ENCODE peak calls at places on chromosome 12, in four cellular contexts. One of them, this sample, is unnamed.
A peak's percentile ranks its signal among the peaks of the same experiment; 100 is the strongest.

GRCh38 chr12:49951411-49952105 is 1.0 kb downstream of the AQP2 start:
- DNase-seq in stimulated activated naive B cell treated with anti-CD40 and anti-IgM and Interleukin-4, amounts not matched to agents 10 μg/mL and 1 μg/mL and 100 μg/mL, for 72 hours: no peak
- DNase-seq in keratinocyte: no peak
- DNase-seq in nephron progenitor cell: no peak
- DNase-seq in this sample: no peak

GRCh38 chr12:25187781-25188180 is 7.2 kb downstream of the DNAI7 start:
- DNase-seq in keratinocyte: no peak
- DNase-seq in nephron progenitor cell: no peak
- DNase-seq in stimulated activated naive B cell treated with anti-CD40 and anti-IgM and Interleukin-4, amounts not matched to agents 10 μg/mL and 1 μg/mL and 100 μg/mL, for 72 hours: no peak
- DNase-seq in this sample: no peak

GRCh38 chr12:62832027-62832426 is 102.9 kb downstream of the PPM1H start:
- DNase-seq in nephron progenitor cell: no peak
- DNase-seq in stimulated activated naive B cell treated with anti-CD40 and anti-IgM and Interleukin-4, amounts not matched to agents 10 μg/mL and 1 μg/mL and 100 μg/mL, for 72 hours: no peak
- DNase-seq in keratinocyte: no peak
- DNase-seq in this sample: no peak

GRCh38 chr12:69007166-69007857 is 74.3 kb upstream of the CPM start:
- DNase-seq in keratinocyte: no peak
- DNase-seq in nephron progenitor cell: no peak
- DNase-seq in stimulated activated naive B cell treated with anti-CD40 and anti-IgM and Interleukin-4, amounts not matched to agents 10 μg/mL and 1 μg/mL and 100 μg/mL, for 72 hours: no peak
- DNase-seq in this sample: no peak

GRCh38 chr12:122856999-122857671 is 21.9 kb downstream of the HIP1R start:
- DNase-seq in keratinocyte: no peak
- DNase-seq in nephron progenitor cell: no peak
- DNase-seq in stimulated activated naive B cell treated with anti-CD40 and anti-IgM and Interleukin-4, amounts not matched to agents 10 μg/mL and 1 μg/mL and 100 μg/mL, for 72 hours: no peak
- DNase-seq in this sample: no peak

GRCh38 chr12:19234171-19234704 is 104.7 kb downstream of the PLEKHA5 start:
- DNase-seq in stimulated activated naive B cell treated with anti-CD40 and anti-IgM and Interleukin-4, amounts not matched to agents 10 μg/mL and 1 μg/mL and 100 μg/mL, for 72 hours: no peak
- DNase-seq in nephron progenitor cell: no peak
- DNase-seq in keratinocyte: no peak
- DNase-seq in this sample: no peak

GRCh38 chr12:64999157-64999425 is 122.0 kb downstream of the WIF1 start:
- DNase-seq in keratinocyte: no peak
- DNase-seq in stimulated activated naive B cell treated with anti-CD40 and anti-IgM and Interleukin-4, amounts not matched to agents 10 μg/mL and 1 μg/mL and 100 μg/mL, for 72 hours: no peak
- DNase-seq in nephron progenitor cell: no peak
- DNase-seq in this sample: no peak

GRCh38 chr12:26651566-26652188 is 181.3 kb downstream of the ITPR2 start:
- DNase-seq in stimulated activated naive B cell treated with anti-CD40 and anti-IgM and Interleukin-4, amounts not matched to agents 10 μg/mL and 1 μg/mL and 100 μg/mL, for 72 hours: peak; percentile 27
- DNase-seq in keratinocyte: peak; percentile 23
- DNase-seq in nephron progenitor cell: peak; percentile 62
- DNase-seq in this sample: peak; percentile 37

GRCh38 chr12:113075137-113075683 is 18.7 kb downstream of the DTX1 start:
- DNase-seq in stimulated activated naive B cell treated with anti-CD40 and anti-IgM and Interleukin-4, amounts not matched to agents 10 μg/mL and 1 μg/mL and 100 μg/mL, for 72 hours: peak; percentile 87
- DNase-seq in keratinocyte: no peak
- DNase-seq in nephron progenitor cell: no peak
- DNase-seq in this sample: peak; percentile 84

GRCh38 chr12:131910302-131911110 is 16.1 kb downstream of the ULK1 start:
- DNase-seq in keratinocyte: no peak
- DNase-seq in stimulated activated naive B cell treated with anti-CD40 and anti-IgM and Interleukin-4, amounts not matched to agents 10 μg/mL and 1 μg/mL and 100 μg/mL, for 72 hours: no peak
- DNase-seq in nephron progenitor cell: no peak
- DNase-seq in this sample: no peak

GRCh38 chr12:39499296-39499695 is 56.4 kb upstream of the KIF21A start:
- DNase-seq in stimulated activated naive B cell treated with anti-CD40 and anti-IgM and Interleukin-4, amounts not matched to agents 10 μg/mL and 1 μg/mL and 100 μg/mL, for 72 hours: no peak
- DNase-seq in nephron progenitor cell: no peak
- DNase-seq in keratinocyte: peak; percentile 23
- DNase-seq in this sample: no peak

This sample was measured in GM10248.